ENCODE peak calls at places on chromosomes 3 and 15, in ten cellular contexts. One of them, this sample, is unnamed.

GRCh38 chr3:148087601-148088371 is 609.9 kb upstream of the AGTR1 start:
- DNase-seq in transverse colon: no peak
- DNase-seq in ovary: no peak
- DNase-seq in H1: no peak
- DNase-seq in SK-N-SH: no peak
- DNase-seq in HepG2: no peak
- DNase-seq in sigmoid colon: no peak
- DNase-seq in tibial nerve: no peak
- DNase-seq in A549: no peak
- DNase-seq in stomach: no peak
- DNase-seq in this sample: no peak

GRCh38 chr3:17800232-17800631 is 57.8 kb upstream of the TBC1D5 start:
- DNase-seq in transverse colon: no peak
- DNase-seq in ovary: no peak
- DNase-seq in H1: no peak
- DNase-seq in SK-N-SH: no peak
- DNase-seq in HepG2: no peak
- DNase-seq in sigmoid colon: no peak
- DNase-seq in tibial nerve: no peak
- DNase-seq in A549: no peak
- DNase-seq in stomach: no peak
- DNase-seq in this sample: no peak

GRCh38 chr3:172656602-172657001 is 54.3 kb downstream of the NCEH1 start:
- DNase-seq in transverse colon: no peak
- DNase-seq in ovary: no peak
- DNase-seq in H1: no peak
- DNase-seq in SK-N-SH: no peak
- DNase-seq in HepG2: no peak
- DNase-seq in sigmoid colon: no peak
- DNase-seq in tibial nerve: no peak
- DNase-seq in A549: no peak
- DNase-seq in stomach: no peak
- DNase-seq in this sample: no peak

GRCh38 chr15:48089664-48090063 is 31.1 kb upstream of the SLC24A5 start:
- DNase-seq in transverse colon: no peak
- DNase-seq in ovary: no peak
- DNase-seq in H1: no peak
- DNase-seq in SK-N-SH: no peak
- DNase-seq in HepG2: no peak
- DNase-seq in sigmoid colon: no peak
- DNase-seq in tibial nerve: no peak
- DNase-seq in A549: no peak
- DNase-seq in stomach: no peak
- DNase-seq in this sample: no peak

GRCh38 chr3:197372076-197372661 is 73.8 kb upstream of the DLG1 start:
- DNase-seq in transverse colon: peak; percentile 45
- DNase-seq in ovary: no peak
- DNase-seq in H1: no peak
- DNase-seq in SK-N-SH: no peak
- DNase-seq in HepG2: peak; percentile 66
- DNase-seq in sigmoid colon: peak; percentile 58
- DNase-seq in tibial nerve: no peak
- DNase-seq in A549: no peak
- DNase-seq in stomach: peak; percentile 39
- DNase-seq in this sample: no peak

GRCh38 chr3:70833510-70833835 is 521.0 kb upstream of the MDFIC2 start:
- DNase-seq in transverse colon: no peak
- DNase-seq in ovary: no peak
- DNase-seq in H1: no peak
- DNase-seq in SK-N-SH: no peak
- DNase-seq in HepG2: no peak
- DNase-seq in sigmoid colon: no peak
- DNase-seq in tibial nerve: no peak
- DNase-seq in A549: no peak
- DNase-seq in stomach: no peak
- DNase-seq in this sample: no peak

GRCh38 chr3:37433758-37434157 is 259.4 kb upstream of the LRRFIP2 start:
- DNase-seq in transverse colon: no peak
- DNase-seq in ovary: no peak
- DNase-seq in H1: no peak
- DNase-seq in SK-N-SH: peak; percentile 44
- DNase-seq in HepG2: no peak
- DNase-seq in sigmoid colon: no peak
- DNase-seq in tibial nerve: no peak
- DNase-seq in A549: no peak
- DNase-seq in stomach: no peak
- DNase-seq in this sample: no peak

GRCh38 chr3:143306419-143306818 is 186.8 kb downstream of the CHST2 start:
- DNase-seq in transverse colon: peak; percentile 69
- DNase-seq in ovary: no peak
- DNase-seq in H1: no peak
- DNase-seq in SK-N-SH: no peak
- DNase-seq in HepG2: no peak
- DNase-seq in sigmoid colon: no peak
- DNase-seq in tibial nerve: no peak
- DNase-seq in A549: no peak
- DNase-seq in stomach: peak; percentile 29
- DNase-seq in this sample: no peak

GRCh38 chr3:27971600-27971999 is 249.5 kb upstream of the EOMES start:
- DNase-seq in transverse colon: no peak
- DNase-seq in ovary: no peak
- DNase-seq in H1: no peak
- DNase-seq in SK-N-SH: no peak
- DNase-seq in HepG2: no peak
- DNase-seq in sigmoid colon: no peak
- DNase-seq in tibial nerve: no peak
- DNase-seq in A549: no peak
- DNase-seq in stomach: no peak
- DNase-seq in this sample: no peak

GRCh38 chr15:64747578-64747977 is 27.8 kb downstream of the RBPMS2 start:
- DNase-seq in transverse colon: no peak
- DNase-seq in ovary: no peak
- DNase-seq in H1: no peak
- DNase-seq in SK-N-SH: no peak
- DNase-seq in HepG2: no peak
- DNase-seq in sigmoid colon: no peak
- DNase-seq in tibial nerve: no peak
- DNase-seq in A549: no peak
- DNase-seq in stomach: no peak
- DNase-seq in this sample: no peak

GRCh38 chr3:94360982-94361381 is 298.1 kb downstream of the NSUN3 start:
- DNase-seq in transverse colon: peak; percentile 57
- DNase-seq in ovary: peak; percentile 50
- DNase-seq in H1: no peak
- DNase-seq in SK-N-SH: no peak
- DNase-seq in HepG2: no peak
- DNase-seq in sigmoid colon: peak; percentile 87
- DNase-seq in tibial nerve: no peak
- DNase-seq in A549: no peak
- DNase-seq in stomach: peak; percentile 71
- DNase-seq in this sample: no peak

GRCh38 chr15:40010681-40011080 is 28.3 kb downstream of the SRP14 start:
- DNase-seq in transverse colon: no peak
- DNase-seq in ovary: no peak
- DNase-seq in H1: no peak
- DNase-seq in SK-N-SH: peak; percentile 37
- DNase-seq in HepG2: no peak
- DNase-seq in sigmoid colon: no peak
- DNase-seq in tibial nerve: no peak
- DNase-seq in A549: no peak
- DNase-seq in stomach: no peak
- DNase-seq in this sample: peak; percentile 80

GRCh38 chr15:68433551-68433950 is 1.6 kb upstream of the ITGA11 start:
- DNase-seq in transverse colon: no peak
- DNase-seq in ovary: no peak
- DNase-seq in H1: peak; percentile 13
- DNase-seq in SK-N-SH: no peak
- DNase-seq in HepG2: no peak
- DNase-seq in sigmoid colon: no peak
- DNase-seq in tibial nerve: no peak
- DNase-seq in A549: no peak
- DNase-seq in stomach: no peak
- DNase-seq in this sample: no peak

DNA sequence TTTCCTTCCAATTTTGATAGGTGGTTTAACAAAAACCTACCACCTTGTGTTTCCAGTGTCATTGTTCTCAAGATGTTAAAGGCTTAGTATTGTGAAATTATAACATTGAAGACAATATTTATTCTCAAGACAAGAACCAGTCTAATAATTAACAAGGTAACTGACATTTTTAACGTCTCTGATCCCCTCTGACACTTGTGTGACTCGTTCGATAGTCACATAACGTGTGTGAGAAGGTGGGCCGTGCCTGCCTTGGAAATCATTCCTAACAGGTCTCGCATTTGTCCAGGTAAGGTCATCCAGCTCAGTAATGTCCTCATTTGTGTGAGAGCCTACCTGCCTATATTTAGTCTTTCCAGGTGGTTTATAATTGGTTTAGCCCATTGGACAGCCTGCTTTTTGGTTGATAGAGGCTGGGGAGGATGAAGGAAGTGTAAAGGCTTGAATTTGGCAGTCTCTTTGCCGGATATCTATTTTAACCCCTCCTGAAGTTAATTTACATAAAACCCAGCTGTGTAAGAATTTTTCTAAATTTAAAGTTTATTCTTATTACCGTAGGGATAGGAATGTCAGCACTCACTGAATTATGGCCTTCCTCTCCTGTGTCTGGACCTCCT is 94.4 kb downstream of the AKAP13 start:
- DNase-seq in transverse colon: no peak
- DNase-seq in ovary: no peak
- DNase-seq in H1: no peak
- DNase-seq in SK-N-SH: no peak
- DNase-seq in HepG2: no peak
- DNase-seq in sigmoid colon: no peak
- DNase-seq in tibial nerve: no peak
- DNase-seq in A549: no peak
- DNase-seq in stomach: no peak
- DNase-seq in this sample: no peak
- H3K4me3 ChIP-seq in transverse colon: no peak overlapping the region
- H3K4me3 ChIP-seq in ovary: no peak overlapping the region
- H3K4me3 ChIP-seq in H1: no peak overlapping the region
- H3K4me3 ChIP-seq in SK-N-SH: no peak overlapping the region
- H3K4me3 ChIP-seq in HepG2: no peak overlapping the region
- H3K4me3 ChIP-seq in sigmoid colon: no peak overlapping the region
- H3K4me3 ChIP-seq in tibial nerve: no peak overlapping the region
- H3K4me3 ChIP-seq in A549: no peak overlapping the region
- H3K4me3 ChIP-seq in stomach: no peak overlapping the region
- H3K4me3 ChIP-seq in this sample: no peak overlapping the region

GRCh38 chr3:2589336-2589969 is 490.8 kb downstream of the CNTN4 start:
- DNase-seq in transverse colon: no peak
- DNase-seq in ovary: no peak
- DNase-seq in H1: no peak
- DNase-seq in SK-N-SH: no peak
- DNase-seq in HepG2: no peak
- DNase-seq in sigmoid colon: no peak
- DNase-seq in tibial nerve: no peak
- DNase-seq in A549: no peak
- DNase-seq in stomach: no peak
- DNase-seq in this sample: no peak
- H3K27ac ChIP-seq in transverse colon: no peak overlapping the region
- H3K27ac ChIP-seq in ovary: no peak overlapping the region
- H3K27ac ChIP-seq in H1: no peak overlapping the region
- H3K27ac ChIP-seq in SK-N-SH: no peak overlapping the region
- H3K27ac ChIP-seq in HepG2: no peak overlapping the region
- H3K27ac ChIP-seq in sigmoid colon: no peak overlapping the region
- H3K27ac ChIP-seq in tibial nerve: no peak overlapping the region
- H3K27ac ChIP-seq in A549: no peak overlapping the region
- H3K27ac ChIP-seq in stomach: no peak overlapping the region
- H3K27ac ChIP-seq in this sample: no peak overlapping the region

GRCh38 chr15:88022711-88023110 is 233.8 kb downstream of the NTRK3 start:
- DNase-seq in transverse colon: no peak
- DNase-seq in ovary: no peak
- DNase-seq in H1: no peak
- DNase-seq in SK-N-SH: no peak
- DNase-seq in HepG2: no peak
- DNase-seq in sigmoid colon: no peak
- DNase-seq in tibial nerve: no peak
- DNase-seq in A549: no peak
- DNase-seq in stomach: no peak
- DNase-seq in this sample: no peak

GRCh38 chr15:88021601-88022000 is 234.9 kb downstream of the NTRK3 start:
- DNase-seq in transverse colon: no peak
- DNase-seq in ovary: no peak
- DNase-seq in H1: no peak
- DNase-seq in SK-N-SH: no peak
- DNase-seq in HepG2: no peak
- DNase-seq in sigmoid colon: no peak
- DNase-seq in tibial nerve: no peak
- DNase-seq in A549: no peak
- DNase-seq in stomach: no peak
- DNase-seq in this sample: no peak

GRCh38 chr15:88020806-88021205 is 235.7 kb downstream of the NTRK3 start:
- DNase-seq in transverse colon: no peak
- DNase-seq in ovary: no peak
- DNase-seq in H1: no peak
- DNase-seq in SK-N-SH: no peak
- DNase-seq in HepG2: no peak
- DNase-seq in sigmoid colon: no peak
- DNase-seq in tibial nerve: no peak
- DNase-seq in A549: no peak
- DNase-seq in stomach: no peak
- DNase-seq in this sample: no peak

GRCh38 chr15:88016373-88016772 is 240.2 kb downstream of the NTRK3 start:
- DNase-seq in transverse colon: no peak
- DNase-seq in ovary: no peak
- DNase-seq in H1: no peak
- DNase-seq in SK-N-SH: no peak
- DNase-seq in HepG2: no peak
- DNase-seq in sigmoid colon: no peak
- DNase-seq in tibial nerve: no peak
- DNase-seq in A549: no peak
- DNase-seq in stomach: no peak
- DNase-seq in this sample: no peak

GRCh38 chr15:88018865-88019626 is 237.5 kb downstream of the NTRK3 start:
- DNase-seq in transverse colon: no peak
- DNase-seq in ovary: no peak
- DNase-seq in H1: no peak
- DNase-seq in SK-N-SH: no peak
- DNase-seq in HepG2: no peak
- DNase-seq in sigmoid colon: no peak
- DNase-seq in tibial nerve: no peak
- DNase-seq in A549: no peak
- DNase-seq in stomach: no peak
- DNase-seq in this sample: no peak
- TF ChIP-seq EP300 in transverse colon: no peak
- TF ChIP-seq EP300 in ovary: no peak
- TF ChIP-seq EP300 in H1: no peak
- TF ChIP-seq EP300 in SK-N-SH: no peak
- TF ChIP-seq EP300 in HepG2: no peak
- TF ChIP-seq EP300 in sigmoid colon: no peak
- TF ChIP-seq EP300 in tibial nerve: peak; percentile 45
- TF ChIP-seq EP300 in A549: no peak
- TF ChIP-seq EP300 in stomach: no peak
- TF ChIP-seq EP300 in this sample: no peak

DNA sequence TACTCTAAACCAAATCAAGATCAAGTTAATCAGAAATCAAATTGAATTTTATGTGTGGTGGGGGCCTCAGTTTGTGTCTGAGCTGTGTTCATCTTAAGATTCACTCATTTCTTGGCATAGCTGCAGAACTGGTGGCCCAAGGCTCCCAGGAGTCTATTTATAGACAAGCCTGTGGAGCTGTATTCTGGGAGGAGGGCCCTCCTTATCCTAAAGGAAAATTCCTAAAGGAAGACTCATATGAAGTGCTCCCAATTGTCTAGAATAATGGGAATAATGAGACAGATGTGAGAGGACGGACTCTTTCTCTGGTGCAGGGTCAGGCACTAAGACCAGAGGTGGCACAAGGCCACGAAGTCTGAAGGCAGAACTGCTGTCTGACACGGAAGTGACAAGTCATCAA is 38.9 kb downstream of the C3orf85 start:
- DNase-seq in transverse colon: no peak
- DNase-seq in ovary: no peak
- DNase-seq in H1: no peak
- DNase-seq in SK-N-SH: no peak
- DNase-seq in HepG2: no peak
- DNase-seq in sigmoid colon: no peak
- DNase-seq in tibial nerve: no peak
- DNase-seq in A549: no peak
- DNase-seq in stomach: no peak
- DNase-seq in this sample: no peak
- H3K4me3 ChIP-seq in transverse colon: no peak overlapping the region
- H3K4me3 ChIP-seq in ovary: no peak overlapping the region
- H3K4me3 ChIP-seq in H1: no peak overlapping the region
- H3K4me3 ChIP-seq in SK-N-SH: no peak overlapping the region
- H3K4me3 ChIP-seq in HepG2: no peak overlapping the region
- H3K4me3 ChIP-seq in sigmoid colon: no peak overlapping the region
- H3K4me3 ChIP-seq in tibial nerve: no peak overlapping the region
- H3K4me3 ChIP-seq in A549: no peak overlapping the region
- H3K4me3 ChIP-seq in stomach: no peak overlapping the region
- H3K4me3 ChIP-seq in this sample: no peak overlapping the region